ENCODE peak calls at places on chromosomes 16 and 17, in six cellular contexts. One of them, this sample, is unnamed.

GRCh38 chr16:22688930-22689329 is 125.0 kb upstream of the HS3ST2 start:
- DNase-seq in Right ventricle myocardium inferior: no peak
- DNase-seq in T-helper 17 cell: no peak
- DNase-seq in neural progenitor cell: no peak
- DNase-seq in glutamatergic neuron: no peak
- DNase-seq in uterus: no peak
- DNase-seq in this sample: no peak

GRCh38 chr17:4340914-4341615 is 25.4 kb downstream of the UBE2G1 start:
- DNase-seq in Right ventricle myocardium inferior: no peak
- DNase-seq in T-helper 17 cell: no peak
- DNase-seq in neural progenitor cell: no peak
- DNase-seq in glutamatergic neuron: no peak
- DNase-seq in uterus: no peak
- DNase-seq in this sample: no peak

GRCh38 chr17:40179923-40180659 is 2.8 kb downstream of the RAPGEFL1 start:
- DNase-seq in Right ventricle myocardium inferior: no peak
- DNase-seq in T-helper 17 cell: no peak
- DNase-seq in neural progenitor cell: no peak
- DNase-seq in glutamatergic neuron: no peak
- DNase-seq in uterus: no peak
- DNase-seq in this sample: peak; percentile 59

GRCh38 chr16:23901178-23902131 is 65.7 kb downstream of the PRKCB start:
- DNase-seq in Right ventricle myocardium inferior: no peak
- DNase-seq in T-helper 17 cell: no peak
- DNase-seq in neural progenitor cell: peak; percentile 33
- DNase-seq in glutamatergic neuron: no peak
- DNase-seq in uterus: no peak
- DNase-seq in this sample: no peak

GRCh38 chr17:81542431-81543338 is 9.5 kb downstream of the FAAP100 start:
- DNase-seq in Right ventricle myocardium inferior: peak; percentile 65
- DNase-seq in T-helper 17 cell: no peak
- DNase-seq in neural progenitor cell: no peak
- DNase-seq in glutamatergic neuron: no peak
- DNase-seq in uterus: no peak
- DNase-seq in this sample: no peak

GRCh38 chr16:30797670-30798309 is 10.8 kb upstream of the ZNF629 start:
- DNase-seq in Right ventricle myocardium inferior: no peak
- DNase-seq in T-helper 17 cell: no peak
- DNase-seq in neural progenitor cell: peak; percentile 33
- DNase-seq in glutamatergic neuron: no peak
- DNase-seq in uterus: no peak
- DNase-seq in this sample: no peak

GRCh38 chr16:75248536-75249380 is 2.7 kb downstream of the BCAR1 start:
- DNase-seq in Right ventricle myocardium inferior: no peak
- DNase-seq in T-helper 17 cell: no peak
- DNase-seq in neural progenitor cell: no peak
- DNase-seq in glutamatergic neuron: no peak
- DNase-seq in uterus: no peak
- DNase-seq in this sample: no peak

GRCh38 chr17:42421479-42422332 is 1.4 kb downstream of the CAVIN1 start:
- DNase-seq in Right ventricle myocardium inferior: no peak
- DNase-seq in T-helper 17 cell: no peak
- DNase-seq in neural progenitor cell: peak; percentile 59
- DNase-seq in glutamatergic neuron: no peak
- DNase-seq in uterus: peak; percentile 72
- DNase-seq in this sample: no peak

GRCh38 chr16:27432600-27432957 is 30.6 kb downstream of the IL21R start:
- DNase-seq in Right ventricle myocardium inferior: no peak
- DNase-seq in T-helper 17 cell: no peak
- DNase-seq in neural progenitor cell: no peak
- DNase-seq in glutamatergic neuron: no peak
- DNase-seq in uterus: peak; percentile 2
- DNase-seq in this sample: no peak

GRCh38 chr16:12320298-12320706 is 343.8 kb downstream of the SNX29 start:
- DNase-seq in Right ventricle myocardium inferior: no peak
- DNase-seq in T-helper 17 cell: no peak
- DNase-seq in neural progenitor cell: no peak
- DNase-seq in glutamatergic neuron: no peak
- DNase-seq in uterus: no peak
- DNase-seq in this sample: no peak

GRCh38 chr17:39955726-39956225 is 7.0 kb upstream of the GSDMA start:
- DNase-seq in Right ventricle myocardium inferior: no peak
- DNase-seq in T-helper 17 cell: no peak
- DNase-seq in neural progenitor cell: no peak
- DNase-seq in glutamatergic neuron: no peak
- DNase-seq in uterus: no peak
- DNase-seq in this sample: no peak

GRCh38 chr17:32015245-32016013 is 8.2 kb downstream of the LRRC37B start:
- DNase-seq in Right ventricle myocardium inferior: no peak
- DNase-seq in T-helper 17 cell: no peak
- DNase-seq in neural progenitor cell: no peak
- DNase-seq in glutamatergic neuron: no peak
- DNase-seq in uterus: no peak
- DNase-seq in this sample: no peak

GRCh38 chr17:66406701-66407644 is 104.6 kb downstream of the PRKCA start:
- DNase-seq in Right ventricle myocardium inferior: no peak
- DNase-seq in T-helper 17 cell: no peak
- DNase-seq in neural progenitor cell: no peak
- DNase-seq in glutamatergic neuron: no peak
- DNase-seq in uterus: no peak
- DNase-seq in this sample: no peak

GRCh38 chr17:1060991-1061390 is 64.1 kb downstream of the TIMM22 start:
- DNase-seq in Right ventricle myocardium inferior: no peak
- DNase-seq in T-helper 17 cell: no peak
- DNase-seq in neural progenitor cell: no peak
- DNase-seq in glutamatergic neuron: no peak
- DNase-seq in uterus: peak; percentile 50
- DNase-seq in this sample: peak; percentile 65

GRCh38 chr17:27384261-27384701 is 72.0 kb upstream of the KSR1 start:
- DNase-seq in Right ventricle myocardium inferior: no peak
- DNase-seq in T-helper 17 cell: no peak
- DNase-seq in neural progenitor cell: no peak
- DNase-seq in glutamatergic neuron: no peak
- DNase-seq in uterus: peak; percentile 60
- DNase-seq in this sample: no peak

GRCh38 chr17:77692571-77693161 is 265.8 kb upstream of the TNRC6C start:
- DNase-seq in Right ventricle myocardium inferior: no peak
- DNase-seq in T-helper 17 cell: no peak
- DNase-seq in neural progenitor cell: no peak
- DNase-seq in glutamatergic neuron: no peak
- DNase-seq in uterus: no peak
- DNase-seq in this sample: no peak

GRCh38 chr17:4534515-4534914 is 20.7 kb downstream of the MYBBP1A start:
- DNase-seq in Right ventricle myocardium inferior: no peak
- DNase-seq in T-helper 17 cell: no peak
- DNase-seq in neural progenitor cell: no peak
- DNase-seq in glutamatergic neuron: no peak
- DNase-seq in uterus: no peak
- DNase-seq in this sample: no peak

GRCh38 chr17:62615503-62615902 is 12.0 kb upstream of the MRC2 start:
- DNase-seq in Right ventricle myocardium inferior: no peak
- DNase-seq in T-helper 17 cell: no peak
- DNase-seq in neural progenitor cell: no peak
- DNase-seq in glutamatergic neuron: no peak
- DNase-seq in uterus: no peak
- DNase-seq in this sample: no peak

GRCh38 chr16:75038036-75038959 is 39.5 kb downstream of the ZNRF1 start:
- DNase-seq in Right ventricle myocardium inferior: no peak
- DNase-seq in T-helper 17 cell: no peak
- DNase-seq in neural progenitor cell: no peak
- DNase-seq in glutamatergic neuron: no peak
- DNase-seq in uterus: no peak
- DNase-seq in this sample: no peak

GRCh38 chr16:84785843-84786538 is 33.8 kb upstream of the CRISPLD2 start:
- DNase-seq in Right ventricle myocardium inferior: no peak
- DNase-seq in T-helper 17 cell: no peak
- DNase-seq in neural progenitor cell: no peak
- DNase-seq in glutamatergic neuron: no peak
- DNase-seq in uterus: no peak
- DNase-seq in this sample: no peak

GRCh38 chr17:45639297-45639849 is 144.7 kb upstream of the CRHR1 start:
- DNase-seq in Right ventricle myocardium inferior: no peak
- DNase-seq in T-helper 17 cell: no peak
- DNase-seq in neural progenitor cell: no peak
- DNase-seq in glutamatergic neuron: no peak
- DNase-seq in uterus: no peak
- DNase-seq in this sample: no peak

GRCh38 chr16:47492036-47492427 is 30.9 kb downstream of the PHKB start:
- DNase-seq in Right ventricle myocardium inferior: no peak
- DNase-seq in T-helper 17 cell: no peak
- DNase-seq in neural progenitor cell: no peak
- DNase-seq in glutamatergic neuron: no peak
- DNase-seq in uterus: no peak
- DNase-seq in this sample: no peak

GRCh38 chr16:50711862-50712567 is 18.6 kb downstream of the NOD2 start:
- DNase-seq in Right ventricle myocardium inferior: peak; percentile 71
- DNase-seq in T-helper 17 cell: no peak
- DNase-seq in neural progenitor cell: no peak
- DNase-seq in glutamatergic neuron: no peak
- DNase-seq in uterus: no peak
- DNase-seq in this sample: no peak

GRCh38 chr16:57949013-57949412 is 21.9 kb downstream of the CNGB1 start:
- DNase-seq in Right ventricle myocardium inferior: no peak
- DNase-seq in T-helper 17 cell: no peak
- DNase-seq in neural progenitor cell: peak; percentile 53
- DNase-seq in glutamatergic neuron: no peak
- DNase-seq in uterus: no peak
- DNase-seq in this sample: no peak

GRCh38 chr16:78750611-78751010 is 651.2 kb downstream of the WWOX start:
- DNase-seq in Right ventricle myocardium inferior: no peak
- DNase-seq in T-helper 17 cell: no peak
- DNase-seq in neural progenitor cell: no peak
- DNase-seq in glutamatergic neuron: no peak
- DNase-seq in uterus: no peak
- DNase-seq in this sample: no peak

GRCh38 chr17:15947331-15947730 is 2.4 kb downstream of the ADORA2B start:
- DNase-seq in Right ventricle myocardium inferior: no peak
- DNase-seq in T-helper 17 cell: no peak
- DNase-seq in neural progenitor cell: no peak
- DNase-seq in glutamatergic neuron: no peak
- DNase-seq in uterus: no peak
- DNase-seq in this sample: no peak

GRCh38 chr16:84228321-84228838 is 11.4 kb downstream of the KCNG4 start:
- DNase-seq in Right ventricle myocardium inferior: peak; percentile 88
- DNase-seq in T-helper 17 cell: no peak
- DNase-seq in neural progenitor cell: peak; percentile 31
- DNase-seq in glutamatergic neuron: peak; percentile 78
- DNase-seq in uterus: peak; percentile 78
- DNase-seq in this sample: peak; percentile 26

GRCh38 chr17:80773243-80773991 is 218.2 kb upstream of the CHMP6 start:
- DNase-seq in Right ventricle myocardium inferior: peak; percentile 74
- DNase-seq in T-helper 17 cell: no peak
- DNase-seq in neural progenitor cell: peak; percentile 57
- DNase-seq in glutamatergic neuron: peak; percentile 59
- DNase-seq in uterus: peak; percentile 47
- DNase-seq in this sample: no peak

GRCh38 chr16:54280751-54281150 is 5.8 kb downstream of the IRX3 start:
- DNase-seq in Right ventricle myocardium inferior: no peak
- DNase-seq in T-helper 17 cell: no peak
- DNase-seq in neural progenitor cell: no peak
- DNase-seq in glutamatergic neuron: no peak
- DNase-seq in uterus: no peak
- DNase-seq in this sample: no peak

GRCh38 chr16:13042291-13042690 is 140.9 kb downstream of the SHISA9 start:
- DNase-seq in Right ventricle myocardium inferior: no peak
- DNase-seq in T-helper 17 cell: no peak
- DNase-seq in neural progenitor cell: no peak
- DNase-seq in glutamatergic neuron: no peak
- DNase-seq in uterus: no peak
- DNase-seq in this sample: no peak

GRCh38 chr17:71824671-71825070 is 296.1 kb upstream of the SOX9 start:
- DNase-seq in Right ventricle myocardium inferior: no peak
- DNase-seq in T-helper 17 cell: no peak
- DNase-seq in neural progenitor cell: no peak
- DNase-seq in glutamatergic neuron: no peak
- DNase-seq in uterus: no peak
- DNase-seq in this sample: no peak

GRCh38 chr16:1165511-1165910 is 12.6 kb downstream of the CACNA1H start:
- DNase-seq in Right ventricle myocardium inferior: no peak
- DNase-seq in T-helper 17 cell: no peak
- DNase-seq in neural progenitor cell: no peak
- DNase-seq in glutamatergic neuron: no peak
- DNase-seq in uterus: no peak
- DNase-seq in this sample: no peak

GRCh38 chr17:61599608-61600007 is 8.6 kb upstream of the NACA2 start:
- DNase-seq in Right ventricle myocardium inferior: no peak
- DNase-seq in T-helper 17 cell: no peak
- DNase-seq in neural progenitor cell: no peak
- DNase-seq in glutamatergic neuron: no peak
- DNase-seq in uterus: no peak
- DNase-seq in this sample: no peak

GRCh38 chr16:47228241-47228640 is 84.5 kb upstream of the NETO2 start:
- DNase-seq in Right ventricle myocardium inferior: no peak
- DNase-seq in T-helper 17 cell: no peak
- DNase-seq in neural progenitor cell: no peak
- DNase-seq in glutamatergic neuron: no peak
- DNase-seq in uterus: no peak
- DNase-seq in this sample: no peak

GRCh38 chr17:58391302-58391984 is 25.9 kb downstream of the RNF43 start:
- DNase-seq in Right ventricle myocardium inferior: no peak
- DNase-seq in T-helper 17 cell: no peak
- DNase-seq in neural progenitor cell: no peak
- DNase-seq in glutamatergic neuron: no peak
- DNase-seq in uterus: peak; percentile 19
- DNase-seq in this sample: peak; percentile 99

GRCh38 chr16:56930516-56931252 is 1.3 kb upstream of the HERPUD1 start:
- DNase-seq in Right ventricle myocardium inferior: no peak
- DNase-seq in T-helper 17 cell: no peak
- DNase-seq in neural progenitor cell: peak; percentile 26
- DNase-seq in glutamatergic neuron: peak; percentile 22
- DNase-seq in uterus: no peak
- DNase-seq in this sample: no peak

GRCh38 chr16:66947302-66948033 is 12.2 kb downstream of the CES2 start:
- DNase-seq in Right ventricle myocardium inferior: peak; percentile 80
- DNase-seq in T-helper 17 cell: peak; percentile 62
- DNase-seq in neural progenitor cell: peak; percentile 72
- DNase-seq in glutamatergic neuron: peak; percentile 83
- DNase-seq in uterus: peak; percentile 84
- DNase-seq in this sample: peak; percentile 97

This sample was measured in HT-29.